ENCODE peak calls at places on chromosomes 7 and 10, in seven cellular contexts. One of them, this sample, is unnamed.

GRCh38 chr7:13240349-13240748 is 552.9 kb downstream of the ARL4A start:
- DNase-seq in neuronal stem cell: no peak
- DNase-seq in H1: no peak
- DNase-seq in IMR-90: peak
- DNase-seq in H9: peak
- DNase-seq in mesendoderm: peak
- DNase-seq in mesenchymal stem cell: peak
- DNase-seq in this sample: peak

GRCh38 chr10:74039561-74040145 is 41.7 kb downstream of the VCL start:
- DNase-seq in H9: no peak
- DNase-seq in H1: no peak
- DNase-seq in IMR-90: peak
- DNase-seq in mesenchymal stem cell: peak
- DNase-seq in neuronal stem cell: no peak
- DNase-seq in mesendoderm: no peak
- DNase-seq in this sample: no peak

GRCh38 chr10:127738512-127739424 is 1.8 kb downstream of the FOXI2 start:
- DNase-seq in H1: peak
- DNase-seq in H9: peak
- DNase-seq in neuronal stem cell: no peak
- DNase-seq in mesenchymal stem cell: no peak
- DNase-seq in mesendoderm: no peak
- DNase-seq in IMR-90: no peak
- DNase-seq in this sample: no peak

GRCh38 chr10:31947144-31947926 is 18.7 kb upstream of the ARHGAP12 start:
- DNase-seq in H9: no peak
- DNase-seq in neuronal stem cell: no peak
- DNase-seq in H1: no peak
- DNase-seq in mesendoderm: peak
- DNase-seq in mesenchymal stem cell: peak
- DNase-seq in IMR-90: peak
- DNase-seq in this sample: peak

GRCh38 chr7:96495751-96496216 is 173.9 kb upstream of the SLC25A13 start:
- DNase-seq in mesendoderm: no peak
- DNase-seq in neuronal stem cell: no peak
- DNase-seq in H1: no peak
- DNase-seq in mesenchymal stem cell: no peak
- DNase-seq in IMR-90: no peak
- DNase-seq in H9: no peak
- DNase-seq in this sample: no peak

GRCh38 chr7:98387136-98387535 is 13.8 kb downstream of the BAIAP2L1 start:
- DNase-seq in H1: no peak
- DNase-seq in IMR-90: no peak
- DNase-seq in neuronal stem cell: no peak
- DNase-seq in mesendoderm: no peak
- DNase-seq in H9: no peak
- DNase-seq in mesenchymal stem cell: no peak
- DNase-seq in this sample: no peak

GRCh38 chr10:86288695-86289576 is 77.7 kb downstream of the GRID1 start:
- DNase-seq in H1: peak
- DNase-seq in H9: peak
- DNase-seq in IMR-90: no peak
- DNase-seq in mesendoderm: no peak
- DNase-seq in mesenchymal stem cell: no peak
- DNase-seq in neuronal stem cell: no peak
- DNase-seq in this sample: no peak

GRCh38 chr7:87218941-87219544 is 489 bp downstream of the TMEM243 start:
- DNase-seq in mesendoderm: peak
- DNase-seq in H9: peak
- DNase-seq in mesenchymal stem cell: peak
- DNase-seq in H1: no peak
- DNase-seq in IMR-90: peak
- DNase-seq in neuronal stem cell: peak
- DNase-seq in this sample: peak

GRCh38 chr10:17669185-17669872 is 25.4 kb downstream of the STAM start:
- DNase-seq in H1: no peak
- DNase-seq in IMR-90: no peak
- DNase-seq in mesendoderm: no peak
- DNase-seq in mesenchymal stem cell: no peak
- DNase-seq in neuronal stem cell: no peak
- DNase-seq in H9: no peak
- DNase-seq in this sample: no peak

GRCh38 chr10:64091889-64092288 is 570.7 kb downstream of the REEP3 start:
- DNase-seq in mesenchymal stem cell: peak
- DNase-seq in IMR-90: no peak
- DNase-seq in neuronal stem cell: no peak
- DNase-seq in H9: no peak
- DNase-seq in H1: no peak
- DNase-seq in mesendoderm: peak
- DNase-seq in this sample: no peak

GRCh38 chr7:155405399-155406318 is 52.3 kb upstream of the EN2 start:
- DNase-seq in neuronal stem cell: no peak
- DNase-seq in IMR-90: no peak
- DNase-seq in H1: peak
- DNase-seq in mesendoderm: peak
- DNase-seq in H9: peak
- DNase-seq in mesenchymal stem cell: no peak
- DNase-seq in this sample: no peak

GRCh38 chr7:122137291-122138077 is 6.6 kb downstream of the AASS start:
- DNase-seq in H9: no peak
- DNase-seq in mesenchymal stem cell: peak
- DNase-seq in H1: no peak
- DNase-seq in IMR-90: peak
- DNase-seq in mesendoderm: peak
- DNase-seq in neuronal stem cell: no peak
- DNase-seq in this sample: no peak

GRCh38 chr7:90409667-90410066 is 6.4 kb downstream of the CLDN12 start:
- DNase-seq in IMR-90: no peak
- DNase-seq in mesendoderm: no peak
- DNase-seq in mesenchymal stem cell: no peak
- DNase-seq in H1: no peak
- DNase-seq in H9: no peak
- DNase-seq in neuronal stem cell: no peak
- DNase-seq in this sample: no peak

GRCh38 chr10:651700-652099 is 37.8 kb downstream of the DIP2C start:
- DNase-seq in mesenchymal stem cell: no peak
- DNase-seq in H9: no peak
- DNase-seq in neuronal stem cell: no peak
- DNase-seq in IMR-90: no peak
- DNase-seq in H1: no peak
- DNase-seq in mesendoderm: no peak
- DNase-seq in this sample: no peak

GRCh38 chr7:112084506-112084905 is 121.7 kb downstream of the DOCK4 start:
- DNase-seq in mesendoderm: no peak
- DNase-seq in H9: no peak
- DNase-seq in neuronal stem cell: no peak
- DNase-seq in H1: no peak
- DNase-seq in IMR-90: peak
- DNase-seq in mesenchymal stem cell: peak
- DNase-seq in this sample: no peak

GRCh38 chr7:137325927-137326326 is 17.6 kb downstream of the PTN start:
- DNase-seq in neuronal stem cell: no peak
- DNase-seq in IMR-90: no peak
- DNase-seq in mesendoderm: no peak
- DNase-seq in mesenchymal stem cell: no peak
- DNase-seq in H1: no peak
- DNase-seq in H9: no peak
- DNase-seq in this sample: no peak

GRCh38 chr10:110363572-110364411 is 59.1 kb upstream of the SMNDC1 start:
- DNase-seq in H9: no peak
- DNase-seq in mesenchymal stem cell: no peak
- DNase-seq in IMR-90: no peak
- DNase-seq in H1: no peak
- DNase-seq in neuronal stem cell: no peak
- DNase-seq in mesendoderm: no peak
- DNase-seq in this sample: no peak

GRCh38 chr7:97016392-97017196 is 8.0 kb downstream of the DLX5 start:
- DNase-seq in mesendoderm: peak
- DNase-seq in H1: peak
- DNase-seq in neuronal stem cell: peak
- DNase-seq in mesenchymal stem cell: no peak
- DNase-seq in H9: peak
- DNase-seq in IMR-90: no peak
- DNase-seq in this sample: peak

DNA sequence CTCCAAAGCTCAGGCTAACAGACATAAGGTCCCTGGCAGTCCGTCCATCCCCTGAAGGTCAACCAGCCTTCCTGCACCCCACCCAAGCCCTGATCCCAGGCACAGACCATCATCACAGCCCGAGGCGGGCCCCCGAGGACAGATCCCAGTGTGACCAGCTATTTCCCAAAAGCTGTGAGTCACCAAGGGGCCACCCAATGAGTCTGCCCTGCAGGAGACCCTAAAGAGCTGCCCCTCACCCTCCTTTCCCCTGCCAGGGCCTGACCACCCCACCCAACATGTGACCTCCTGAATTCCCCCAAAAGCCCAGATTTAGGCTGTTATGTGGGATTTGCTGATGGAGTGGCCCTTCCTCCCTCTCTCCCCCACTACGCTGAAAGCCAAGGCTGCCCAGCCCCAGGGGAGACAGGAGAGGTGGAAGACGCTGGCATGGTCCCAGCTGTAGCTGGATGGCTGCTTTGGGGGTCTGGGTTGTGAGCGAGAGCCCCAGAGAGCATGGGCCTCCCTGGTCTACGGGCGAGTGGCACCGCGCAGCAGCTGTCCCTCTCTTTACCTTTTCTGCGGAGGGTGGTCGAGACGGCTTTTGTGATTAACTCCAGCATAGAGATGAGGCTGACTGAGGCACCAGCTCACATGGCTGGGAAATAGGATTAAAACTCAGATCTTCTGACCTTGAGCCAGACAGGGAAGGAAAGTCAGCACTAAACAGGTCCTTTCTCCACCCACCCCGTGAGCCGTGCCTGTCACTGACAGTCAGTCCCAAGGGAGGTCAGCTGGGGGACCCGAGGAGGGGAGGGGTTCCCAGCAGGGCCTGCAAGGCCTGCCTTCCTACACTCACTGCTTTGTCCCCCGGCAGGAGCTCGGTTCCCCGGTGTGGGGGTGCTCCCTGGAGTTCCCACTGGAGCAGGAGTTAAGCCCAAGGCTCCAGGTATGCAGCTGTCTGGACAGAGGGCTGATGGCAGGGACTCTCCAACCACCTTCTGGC is 16.7 kb downstream of the ELN start:
- DNase-seq in H1: no peak
- DNase-seq in neuronal stem cell: no peak
- DNase-seq in mesenchymal stem cell: no peak
- DNase-seq in H9: no peak
- DNase-seq in IMR-90: no peak
- DNase-seq in mesendoderm: no peak
- DNase-seq in this sample: no peak
- H2AK5ac ChIP-seq in H1: no peak
- H2AK5ac ChIP-seq in neuronal stem cell: no peak
- H2AK5ac ChIP-seq in mesenchymal stem cell: no peak
- H2AK5ac ChIP-seq in H9: no peak
- H2AK5ac ChIP-seq in IMR-90: no peak
- H2AK5ac ChIP-seq in mesendoderm: no peak
- H2AK5ac ChIP-seq in this sample: no peak

GRCh38 chr7:115779561-115779960 is 251.0 kb downstream of the TFEC start:
- DNase-seq in H9: no peak
- DNase-seq in mesendoderm: no peak
- DNase-seq in H1: no peak
- DNase-seq in mesenchymal stem cell: no peak
- DNase-seq in IMR-90: peak
- DNase-seq in neuronal stem cell: no peak
- DNase-seq in this sample: no peak
- H2AK5ac ChIP-seq in H9: no peak
- H2AK5ac ChIP-seq in mesendoderm: no peak
- H2AK5ac ChIP-seq in H1: no peak
- H2AK5ac ChIP-seq in mesenchymal stem cell: no peak
- H2AK5ac ChIP-seq in IMR-90: no peak
- H2AK5ac ChIP-seq in neuronal stem cell: no peak
- H2AK5ac ChIP-seq in this sample: no peak

GRCh38 chr10:101165736-101166135 is 34.6 kb downstream of the TLX1 start:
- DNase-seq in mesendoderm: no peak
- DNase-seq in IMR-90: no peak
- DNase-seq in H9: no peak
- DNase-seq in neuronal stem cell: no peak
- DNase-seq in H1: no peak
- DNase-seq in mesenchymal stem cell: no peak
- DNase-seq in this sample: no peak
- H2AK5ac ChIP-seq in mesendoderm: no peak
- H2AK5ac ChIP-seq in IMR-90: no peak
- H2AK5ac ChIP-seq in H9: no peak
- H2AK5ac ChIP-seq in neuronal stem cell: no peak
- H2AK5ac ChIP-seq in H1: no peak
- H2AK5ac ChIP-seq in mesenchymal stem cell: no peak
- H2AK5ac ChIP-seq in this sample: no peak

GRCh38 chr10:58086763-58087150 is 180.9 kb downstream of the IPMK start:
- DNase-seq in mesenchymal stem cell: no peak
- DNase-seq in H1: no peak
- DNase-seq in IMR-90: no peak
- DNase-seq in neuronal stem cell: no peak
- DNase-seq in mesendoderm: no peak
- DNase-seq in H9: no peak
- DNase-seq in this sample: no peak

GRCh38 chr10:58086144-58086762 is 181.4 kb downstream of the IPMK start:
- DNase-seq in H1: no peak
- DNase-seq in H9: no peak
- DNase-seq in mesenchymal stem cell: no peak
- DNase-seq in mesendoderm: no peak
- DNase-seq in neuronal stem cell: no peak
- DNase-seq in IMR-90: no peak
- DNase-seq in this sample: no peak

GRCh38 chr10:58081353-58081752 is 186.3 kb downstream of the IPMK start:
- DNase-seq in H9: no peak
- DNase-seq in mesenchymal stem cell: no peak
- DNase-seq in H1: no peak
- DNase-seq in mesendoderm: no peak
- DNase-seq in IMR-90: no peak
- DNase-seq in neuronal stem cell: no peak
- DNase-seq in this sample: peak

GRCh38 chr10:58087896-58088295 is 179.8 kb downstream of the IPMK start:
- DNase-seq in H1: no peak
- DNase-seq in IMR-90: no peak
- DNase-seq in H9: no peak
- DNase-seq in neuronal stem cell: no peak
- DNase-seq in mesendoderm: no peak
- DNase-seq in mesenchymal stem cell: no peak
- DNase-seq in this sample: no peak

DNA sequence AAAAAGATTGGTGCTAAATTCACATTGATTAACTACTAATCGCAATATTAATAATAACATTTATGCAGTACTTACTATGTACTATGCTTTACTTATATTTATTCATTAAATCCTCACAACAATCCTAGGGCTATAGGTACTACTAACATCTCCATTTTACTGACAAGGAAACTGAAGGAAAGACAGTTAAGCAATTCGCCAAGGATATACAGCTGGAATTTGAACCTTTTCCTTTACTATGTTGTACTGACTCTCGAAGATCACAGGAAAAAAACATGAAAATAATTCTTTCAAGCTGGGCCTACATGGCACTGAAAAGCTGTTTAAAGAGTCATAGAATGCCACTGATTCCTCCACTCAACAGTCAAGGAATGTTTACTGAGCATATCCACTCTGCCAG is 185.4 kb downstream of the IPMK start:
- DNase-seq in IMR-90: no peak
- DNase-seq in mesendoderm: no peak
- DNase-seq in H1: no peak
- DNase-seq in H9: no peak
- DNase-seq in neuronal stem cell: no peak
- DNase-seq in mesenchymal stem cell: no peak
- DNase-seq in this sample: no peak
- H2AK5ac ChIP-seq in IMR-90: no peak
- H2AK5ac ChIP-seq in mesendoderm: no peak
- H2AK5ac ChIP-seq in H1: no peak
- H2AK5ac ChIP-seq in H9: no peak
- H2AK5ac ChIP-seq in neuronal stem cell: no peak
- H2AK5ac ChIP-seq in mesenchymal stem cell: no peak
- H2AK5ac ChIP-seq in this sample: no peak

This sample was measured in trophoblast cell.